ENCODE peak calls at places on chromosome 7, in five cellular contexts. B is lower leg skin, E is astrocyte of the cerebellum, T is kidney epithelial cell, H is A673. Y is an unnamed sample.

GRCh38 chr7:158567153-158567603 is 20.4 kb downstream of the PTPRN2 start:
- DNase-seq in B (no peak), E (no peak), T (no peak), H (no peak), Y (no peak)

GRCh38 chr7:100003711-100004661 is 11.4 kb upstream of the ZKSCAN1 start:
- DNase-seq in E (no peak), B (no peak), T (no peak), H (no peak), Y (no peak)

GRCh38 chr7:73865738-73866445 is 4.9 kb downstream of the TMEM270 start:
- DNase-seq in E (no peak), T (no peak), B (no peak), H (peak), Y (no peak)

GRCh38 chr7:74561898-74562613 is 95.5 kb upstream of the GTF2I start:
- DNase-seq in T (no peak), E (no peak), H (no peak), B (no peak), Y (no peak)

GRCh38 chr7:143900230-143900766 is 1.7 kb downstream of the TCAF1 start:
- DNase-seq in T (no peak), B (no peak), H (no peak), E (no peak), Y (no peak)

GRCh38 chr7:129412501-129412900 is 21.7 kb upstream of the STRIP2 start:
- DNase-seq in E (no peak), T (no peak), B (no peak), H (no peak), Y (no peak)

GRCh38 chr7:129401968-129402860 is 32.0 kb upstream of the STRIP2 start:
- DNase-seq in H (peak), E (no peak), T (no peak), B (no peak), Y (no peak)

GRCh38 chr7:121624922-121625321 is 228.8 kb upstream of the FAM3C start:
- DNase-seq in B (no peak), H (no peak), E (peak), T (no peak), Y (no peak)

GRCh38 chr7:22173884-22174573 is 182.9 kb downstream of the RAPGEF5 start:
- DNase-seq in E (no peak), B (no peak), T (no peak), H (no peak), Y (no peak)

GRCh38 chr7:122038904-122039303 is 105.1 kb downstream of the AASS start:
- DNase-seq in E (peak), T (no peak), H (no peak), B (no peak), Y (no peak)

GRCh38 chr7:27260211-27260610 is 17.6 kb downstream of the EVX1 start:
- DNase-seq in E (no peak), B (no peak), T (no peak), H (no peak), Y (no peak)

GRCh38 chr7:741191-741671 is 14.2 kb upstream of the PRKAR1B start:
- DNase-seq in E (no peak), T (no peak), B (no peak), H (no peak), Y (no peak)

GRCh38 chr7:96174812-96175211 is 147.1 kb downstream of the SLC25A13 start:
- DNase-seq in T (no peak), E (no peak), B (no peak), H (no peak), Y (no peak)

GRCh38 chr7:133434246-133434865 is 181.5 kb downstream of the EXOC4 start:
- DNase-seq in E (peak), H (peak), T (no peak), B (no peak), Y (no peak)

GRCh38 chr7:83704564-83704963 is 55.6 kb upstream of the SEMA3E start:
- DNase-seq in B (no peak), E (no peak), T (no peak), H (no peak), Y (no peak)

GRCh38 chr7:41832936-41833335 is 130.0 kb upstream of the INHBA start:
- DNase-seq in H (peak), T (no peak), E (peak), B (no peak), Y (no peak)

DNA sequence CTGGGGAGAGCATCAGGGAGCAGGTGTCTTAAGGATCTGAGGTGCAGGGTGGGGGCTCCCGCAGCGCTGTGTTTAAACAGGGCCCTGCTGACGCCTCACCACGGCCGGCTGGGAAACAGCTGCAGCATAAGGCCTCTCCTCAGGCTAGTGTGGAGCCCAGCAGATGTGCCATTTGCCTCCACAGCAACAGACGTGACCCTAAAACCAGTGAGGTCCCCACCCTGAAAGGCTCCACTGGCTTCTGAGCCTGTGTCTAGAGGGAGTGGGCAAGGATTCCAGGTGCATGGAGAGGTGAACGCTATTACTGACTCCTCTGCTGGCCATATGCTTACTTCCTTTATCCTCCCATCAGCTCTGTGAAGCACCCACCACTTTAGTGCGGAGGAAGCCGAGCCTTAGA is 47.8 kb downstream of the SYPL1 start:
- DNase-seq in E (no peak), H (no peak), T (no peak), B (peak), Y (no peak)
- TF ChIP-seq CTCF in E (no peak), H (no peak), T (no peak), B (no peak), Y (no peak)

GRCh38 chr7:142709921-142710320 is 39.4 kb upstream of the PRSS1 start:
- DNase-seq in H (no peak), B (no peak), T (no peak), E (no peak), Y (no peak)

GRCh38 chr7:142712617-142712957 is 36.7 kb upstream of the PRSS1 start:
- DNase-seq in H (no peak), B (no peak), T (no peak), E (no peak), Y (no peak)

GRCh38 chr7:142714375-142714774 is 34.9 kb upstream of the PRSS1 start:
- DNase-seq in T (no peak), B (no peak), E (no peak), H (no peak), Y (no peak)

GRCh38 chr7:142711196-142711595 is 38.1 kb upstream of the PRSS1 start:
- DNase-seq in T (no peak), H (no peak), E (no peak), B (no peak), Y (no peak)

DNA sequence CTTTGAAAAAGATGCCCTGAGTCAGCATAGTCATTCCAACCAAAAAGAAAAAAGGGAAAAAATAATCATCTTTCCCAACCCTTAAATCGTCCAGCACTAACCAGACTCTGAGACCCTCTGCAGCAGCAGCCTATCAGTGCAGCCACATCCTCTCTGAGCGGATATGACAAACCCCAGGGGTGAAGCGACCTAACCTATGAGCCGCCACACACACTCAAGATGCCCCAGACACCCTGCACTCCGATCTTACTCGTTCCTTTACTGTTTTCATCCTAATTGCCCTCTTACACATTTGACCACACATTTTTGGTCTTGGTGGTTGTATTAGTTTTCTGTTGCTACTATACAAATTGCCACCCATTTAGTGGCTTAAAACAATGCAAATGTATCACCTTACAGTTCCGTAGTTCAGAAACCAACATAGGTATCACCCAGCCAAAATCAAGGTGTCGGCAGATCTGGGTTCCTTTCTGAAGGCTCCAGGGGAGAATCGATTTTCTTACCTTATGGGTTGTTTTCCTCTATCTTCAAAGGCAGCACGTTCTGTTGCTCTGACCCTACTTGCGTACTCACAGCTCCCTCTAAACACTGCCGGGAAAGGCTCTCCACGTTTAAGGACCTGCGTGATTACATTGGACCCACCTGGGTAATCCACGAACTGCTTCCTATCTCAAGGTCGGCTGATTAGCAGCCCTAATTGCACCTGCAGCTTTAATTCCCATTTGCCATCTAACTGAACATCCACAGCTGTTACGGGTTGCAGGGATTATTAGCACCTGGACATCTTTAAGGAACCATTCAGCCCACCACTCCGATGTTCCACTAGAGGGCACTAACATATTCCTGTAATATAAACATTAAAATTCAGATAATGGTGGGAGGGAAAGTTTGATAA is 37.3 kb upstream of the PRSS1 start:
- DNase-seq in B (no peak), T (no peak), E (peak), H (peak), Y (peak)
- TF ChIP-seq CTCF in B (no peak), T (peak), E (peak), H (peak), Y (peak)

DNA sequence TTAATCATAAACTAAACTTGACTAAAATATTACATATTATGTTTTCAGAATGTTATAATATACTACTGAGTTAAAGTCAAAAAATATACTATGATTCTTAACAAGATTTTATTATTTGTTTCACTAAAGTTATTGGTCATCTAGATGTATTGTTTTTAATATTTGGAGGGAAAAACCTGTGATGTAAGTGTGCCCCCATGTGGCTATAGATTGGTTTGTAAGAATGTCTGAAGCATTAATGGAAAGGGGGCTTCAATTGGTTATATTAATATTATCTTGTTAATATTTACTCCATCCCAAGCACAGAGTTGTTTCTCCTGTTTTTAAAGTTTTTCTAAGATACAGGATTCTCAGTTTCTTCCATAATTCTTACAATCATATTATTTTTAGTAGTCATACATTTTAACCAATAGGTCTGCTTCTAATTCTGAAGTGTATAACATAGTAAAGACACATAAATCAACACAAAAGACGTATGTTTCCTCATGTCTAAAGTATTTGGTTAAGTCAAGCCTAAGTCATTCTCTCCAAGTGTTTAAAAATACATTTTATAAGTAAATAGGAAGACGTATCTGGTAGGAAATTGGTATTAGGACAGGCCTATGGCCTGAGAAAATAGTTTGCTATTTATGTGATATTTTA is 58.0 kb downstream of the GNAT3 start:
- DNase-seq in H (peak), E (peak), T (no peak), B (no peak), Y (no peak)
- TF ChIP-seq CTCF in H (peak), E (peak), T (peak), B (no peak), Y (peak)

GRCh38 chr7:151125459-151125834 is 39.2 kb downstream of the AGAP3 start:
- DNase-seq in B (no peak), E (no peak), T (no peak), H (peak), Y (no peak)

GRCh38 chr7:151124899-151125399 is 38.7 kb downstream of the AGAP3 start:
- DNase-seq in H (no peak), T (no peak), E (no peak), B (no peak), Y (no peak)

GRCh38 chr7:151122794-151123484 is 36.7 kb downstream of the AGAP3 start:
- DNase-seq in H (no peak), E (no peak), T (no peak), B (no peak), Y (no peak)

GRCh38 chr7:151123485-151124204 is 37.4 kb downstream of the AGAP3 start:
- DNase-seq in B (peak), H (peak), T (peak), E (peak), Y (no peak)

GRCh38 chr7:151124205-151124880 is 38.1 kb downstream of the AGAP3 start:
- DNase-seq in H (no peak), B (no peak), E (no peak), T (no peak), Y (no peak)
- TF ChIP-seq CTCF in H (no peak), B (no peak), E (no peak), T (no peak), Y (no peak)

DNA sequence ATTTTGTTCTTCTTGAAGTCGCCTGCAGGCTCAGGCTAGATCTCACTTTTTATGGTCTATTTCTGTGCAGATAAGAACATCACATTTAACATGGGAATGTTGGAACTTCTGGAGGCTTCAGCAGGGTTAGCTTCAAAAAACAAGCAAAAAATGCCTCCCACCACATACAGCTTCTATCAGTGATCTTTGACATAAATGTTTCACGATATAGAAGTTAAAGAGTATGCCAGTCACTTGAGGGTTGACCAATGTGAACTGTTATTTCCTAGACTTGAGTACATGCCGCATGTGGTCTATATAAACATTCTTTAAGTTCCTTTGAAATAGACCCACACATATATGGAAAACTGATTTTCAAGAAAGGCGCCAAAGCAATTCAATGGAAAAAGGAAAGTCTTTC is 219.2 kb upstream of the KLF14 start:
- DNase-seq in T (no peak), H (no peak), B (no peak), E (no peak), Y (no peak)
- TF ChIP-seq CTCF in T (no peak), H (no peak), B (no peak), E (no peak), Y (no peak)

DNA sequence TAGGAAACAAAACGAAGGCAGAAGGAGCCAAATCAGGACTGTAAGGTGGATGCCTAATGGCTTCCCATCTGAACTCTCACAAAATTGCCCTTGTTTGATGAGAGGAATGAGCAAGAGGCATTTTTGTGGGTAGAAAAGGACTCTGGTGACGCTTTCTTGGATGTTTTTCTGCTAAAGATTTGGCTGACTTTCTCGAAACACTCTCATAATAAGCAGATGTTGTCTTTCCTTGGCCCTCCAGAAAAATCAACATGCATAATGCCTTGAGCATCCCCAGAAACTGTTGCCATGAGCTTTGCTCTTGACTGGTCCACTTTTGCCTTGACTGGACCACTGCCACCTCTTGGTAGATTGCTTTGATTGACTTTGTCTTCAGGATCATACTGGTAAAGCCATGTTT is 13.5 kb downstream of the PTPN12 start:
- DNase-seq in T (no peak), H (no peak), B (no peak), E (peak), Y (no peak)
- TF ChIP-seq CTCF in T (no peak), H (no peak), B (no peak), E (no peak), Y (no peak)